ENCODE peak calls at places on chromosomes 3 and 15, in six cellular contexts. W, B, K, L, U and J are unnamed samples.
A peak's percentile ranks its signal among the peaks of the same experiment; 100 is the strongest.

GRCh38 chr15:81296673-81297072 is 27.3 kb downstream of the STARD5 start:
- DNase-seq in W (no peak), B (no peak), K (no peak), L (no peak), U (no peak), J (no peak)

GRCh38 chr15:40098489-40099261 is 10.0 kb downstream of the BMF start:
- DNase-seq in W (peak; percentile 97), B (no peak), K (no peak), L (peak; percentile 89), U (peak; percentile 47), J (peak; percentile 70)

GRCh38 chr15:57505949-57506391 is 85.7 kb upstream of the MYZAP start:
- DNase-seq in W (no peak), B (no peak), K (no peak), L (no peak), U (no peak), J (no peak)

GRCh38 chr3:179430277-179430870 is 20.9 kb downstream of the GNB4 start:
- DNase-seq in W (no peak), B (no peak), K (no peak), L (no peak), U (no peak), J (no peak)

GRCh38 chr15:38252481-38253311 is at the start of gene SPRED1:
- DNase-seq in W (peak; percentile 14), B (no peak), K (no peak), L (peak; percentile 21), U (peak; percentile 76), J (peak; percentile 58)

GRCh38 chr15:57079907-57080750 is 161.7 kb downstream of the TCF12 start:
- DNase-seq in W (no peak), B (no peak), K (no peak), L (no peak), U (no peak), J (no peak)

GRCh38 chr3:160018959-160019358 is 30.3 kb downstream of the IL12A start:
- DNase-seq in W (no peak), B (no peak), K (no peak), L (no peak), U (no peak), J (peak; percentile 63)

GRCh38 chr15:69126054-69126469 is 34.4 kb upstream of the GLCE start:
- DNase-seq in W (peak; percentile 80), B (no peak), K (no peak), L (no peak), U (no peak), J (peak; percentile 50)

GRCh38 chr15:76336254-76337046 is at the start of gene ISL2:
- DNase-seq in W (peak; percentile 95), B (peak; percentile 89), K (peak; percentile 94), L (peak; percentile 99), U (peak; percentile 99), J (peak; percentile 84)

GRCh38 chr15:59276225-59277178 is 69.9 kb downstream of the LDHAL6B start:
- DNase-seq in W (peak; percentile 96), B (no peak), K (peak; percentile 90), L (no peak), U (no peak), J (no peak)

GRCh38 chr3:52176188-52176752 is 21.7 kb upstream of the ALAS1 start:
- DNase-seq in W (no peak), B (no peak), K (no peak), L (no peak), U (peak; percentile 39), J (no peak)

GRCh38 chr3:107956991-107957467 is 133.8 kb downstream of the CD47 start:
- DNase-seq in W (no peak), B (no peak), K (no peak), L (no peak), U (peak; percentile 25), J (no peak)

GRCh38 chr3:5295191-5295690 is 107.7 kb downstream of the EDEM1 start:
- DNase-seq in W (no peak), B (no peak), K (no peak), L (no peak), U (no peak), J (no peak)

GRCh38 chr15:29859981-29860745 is 37.9 kb upstream of the TJP1 start:
- DNase-seq in W (no peak), B (no peak), K (no peak), L (no peak), U (no peak), J (no peak)

DNA sequence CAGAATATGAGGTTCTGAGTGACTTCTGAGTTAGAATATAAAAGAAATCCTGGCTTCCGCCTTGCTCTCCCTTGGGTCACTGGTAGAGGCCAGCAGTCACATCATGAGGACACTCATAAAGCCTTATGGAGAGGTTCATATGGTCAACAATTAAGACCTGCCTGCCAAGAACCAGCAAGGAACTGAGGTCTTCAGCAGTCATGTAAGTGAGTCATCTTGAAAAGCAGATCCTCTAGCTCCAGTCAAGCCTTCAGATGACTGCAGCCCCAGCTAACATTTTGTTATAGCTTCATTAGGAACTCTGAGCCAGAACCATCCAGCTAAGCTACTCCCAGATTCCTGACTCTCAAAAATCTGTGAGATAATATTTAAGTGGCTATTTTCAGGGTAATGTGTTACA is 447.2 kb downstream of the SHQ1 start:
- DNase-seq in W (no peak), B (no peak), K (no peak), L (no peak), U (no peak), J (no peak)
- TF ChIP-seq JUND in W (no peak), B (no peak), K (no peak), L (no peak), U (no peak), J (no peak)

DNA sequence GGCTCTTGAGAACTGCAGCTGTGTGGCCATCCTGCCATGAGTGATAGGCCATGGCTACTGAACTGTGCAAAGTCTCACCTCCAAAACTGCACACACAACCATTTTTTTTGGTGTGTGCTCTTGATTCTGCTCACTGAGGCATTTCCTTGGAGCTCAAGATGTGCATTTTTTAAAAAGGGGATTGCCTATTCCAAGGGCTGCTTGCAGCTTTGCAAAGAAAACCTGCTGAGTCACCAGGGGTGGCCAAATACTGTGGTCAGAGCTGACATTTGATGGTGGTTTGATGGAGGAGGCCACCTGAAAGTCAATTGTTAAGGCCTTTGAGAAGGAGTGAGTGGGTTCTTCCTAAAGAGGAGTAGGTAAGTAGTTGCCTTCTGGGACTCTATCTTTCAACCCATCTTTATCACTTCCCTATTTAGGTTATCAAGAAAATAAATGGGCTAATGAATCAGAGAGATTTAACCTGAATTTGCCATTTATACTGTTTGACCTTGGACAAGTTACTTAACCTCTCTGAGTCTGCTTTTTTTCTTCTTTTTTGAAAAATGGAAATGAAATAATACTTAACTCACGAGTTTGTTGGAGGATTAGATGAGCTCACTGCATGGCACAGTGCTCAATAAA is 87.9 kb downstream of the CHST2 start:
- DNase-seq in W (no peak), B (no peak), K (no peak), L (peak; percentile 71), U (no peak), J (no peak)
- TF ChIP-seq JUND in W (no peak), B (no peak), K (no peak), L (peak; percentile 11), U (no peak), J (no peak)

GRCh38 chr3:186105543-186105942 is 3.3 kb downstream of the ETV5 start:
- DNase-seq in W (no peak), B (no peak), K (no peak), L (no peak), U (no peak), J (no peak)
- TF ChIP-seq JUND in W (no peak), B (no peak), K (no peak), L (no peak), U (no peak), J (no peak)

GRCh38 chr3:9028134-9028533 is 64.9 kb upstream of the RAD18 start:
- DNase-seq in W (no peak), B (no peak), K (no peak), L (no peak), U (peak; percentile 72), J (no peak)
- TF ChIP-seq JUND in W (no peak), B (no peak), K (no peak), L (no peak), U (no peak), J (no peak)

DNA sequence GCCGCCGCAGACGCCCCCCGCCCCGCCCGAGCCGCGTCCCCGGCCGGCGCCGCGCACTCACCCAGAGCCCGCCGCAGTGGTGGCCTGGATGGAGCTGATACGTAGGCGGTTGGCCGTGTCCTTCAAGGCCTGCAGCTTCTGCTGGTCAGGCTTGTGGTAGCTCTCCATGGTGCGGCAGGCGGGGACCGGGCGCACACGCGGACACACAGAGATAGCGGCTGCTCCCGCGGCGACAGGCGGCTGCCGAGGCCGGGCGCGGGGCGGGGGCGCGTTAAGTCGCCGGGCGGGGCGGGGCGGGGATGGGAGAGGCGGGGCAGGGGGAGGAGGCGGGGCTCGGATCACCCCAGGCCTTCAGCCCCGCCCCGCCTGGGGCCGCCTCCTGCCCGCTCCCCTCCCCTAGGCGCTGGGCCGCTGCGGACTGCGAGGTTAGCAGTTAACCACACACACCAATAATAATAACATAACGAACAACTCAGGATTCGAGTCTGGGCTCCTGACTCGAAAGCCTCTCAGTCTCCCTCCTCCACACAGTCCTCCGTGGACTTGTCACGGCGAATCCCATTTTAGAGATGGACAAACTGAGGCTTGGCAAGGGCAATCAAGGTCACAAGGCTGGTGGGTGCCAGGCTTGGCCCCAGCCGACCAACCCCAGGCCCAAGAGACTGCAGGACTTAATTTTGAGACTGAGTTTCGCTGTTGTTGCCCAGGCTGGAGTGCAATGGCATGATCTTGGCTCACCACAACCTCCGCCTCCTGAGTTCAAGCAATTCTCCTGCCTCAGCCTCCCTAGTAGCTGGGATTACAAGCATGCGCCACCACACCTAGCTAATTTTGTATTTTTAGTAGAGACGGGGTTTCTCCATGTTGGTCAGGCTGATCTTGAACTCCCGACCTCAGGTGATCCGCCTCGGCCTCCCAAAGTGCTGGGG is at the start of gene TKT:
- DNase-seq in W (peak; percentile 63), B (peak; percentile 47), K (no peak), L (peak; percentile 97), U (peak; percentile 99), J (peak; percentile 74)
- TF ChIP-seq JUND in W (no peak), B (no peak), K (no peak), L (no peak), U (no peak), J (no peak)